ENCODE peak calls at places on chromosome 14, in four cellular contexts. N, X, M and S are unnamed samples.

GRCh38 chr14:41615011-41615595 is 8.4 kb downstream of the LRFN5 start:
- DNase-seq in X (no peak), M (no peak), N (no peak), S (no peak)

GRCh38 chr14:32259368-32260013 is 56.4 kb upstream of the RNU6-8 start:
- DNase-seq in M (no peak), X (peak; percentile 77), N (no peak), S (no peak)

GRCh38 chr14:87840906-87841305 is 152.1 kb downstream of the GALC start:
- DNase-seq in M (no peak), N (no peak), X (no peak), S (no peak)

GRCh38 chr14:74569826-74570591 is 42.0 kb downstream of the LTBP2 start:
- DNase-seq in X (peak; percentile 12), M (no peak), N (no peak), S (peak; percentile 37)

GRCh38 chr14:99750746-99751450 is 42.3 kb upstream of the EML1 start:
- DNase-seq in M (no peak), X (no peak), N (no peak), S (peak; percentile 5)

GRCh38 chr14:101552786-101553231 is 8.5 kb upstream of the DIO3 start:
- DNase-seq in M (no peak), N (no peak), X (no peak), S (no peak)

GRCh38 chr14:71130491-71131179 is 223.4 kb downstream of the PCNX1 start:
- DNase-seq in N (no peak), M (no peak), X (no peak), S (no peak)

GRCh38 chr14:105855246-105855892 is 329.0 kb downstream of the TMEM121 start:
- DNase-seq in N (peak; percentile 15), X (no peak), M (no peak), S (no peak)

GRCh38 chr14:101781240-101782061 is 19.9 kb downstream of the PPP2R5C start:
- DNase-seq in X (no peak), M (no peak), N (no peak), S (no peak)

GRCh38 chr14:49686425-49686824 is 1.6 kb downstream of the POLE2 start:
- DNase-seq in X (no peak), M (no peak), N (no peak), S (no peak)

GRCh38 chr14:49688701-49689030 is 652 bp upstream of the POLE2 start:
- DNase-seq in M (no peak), N (no peak), X (no peak), S (no peak)

GRCh38 chr14:49691031-49691430 is 1.9 kb upstream of the KLHDC1 start:
- DNase-seq in X (no peak), M (no peak), N (no peak), S (no peak)

GRCh38 chr14:49692191-49692757 is 646 bp upstream of the KLHDC1 start:
- DNase-seq in M (no peak), X (no peak), N (no peak), S (no peak)

GRCh38 chr14:49687942-49688700 is at the start of gene POLE2:
- DNase-seq in N (peak; percentile 79), X (peak; percentile 55), M (peak; percentile 78), S (peak; percentile 80)
- TF ChIP-seq POLR2A in N (no peak), X (peak; percentile 79), M (peak; percentile 14), S (peak; percentile 28)

GRCh38 chr14:35261774-35262173 is 30.4 kb upstream of the PSMA6 start:
- DNase-seq in M (no peak), N (no peak), X (no peak), S (no peak)
- TF ChIP-seq CTCF in M (no peak), N (no peak), X (peak; percentile 45), S (peak; percentile 24)

GRCh38 chr14:26113930-26114329 is 483.9 kb downstream of the NOVA1 start:
- DNase-seq in N (no peak), M (no peak), X (no peak), S (no peak)
- H3K4me3 ChIP-seq in N (no peak overlapping the region), M (no peak overlapping the region), X (no peak overlapping the region), S (no peak overlapping the region)

GRCh38 chr14:58297762-58298476 is 436 bp upstream of the ARID4A start:
- DNase-seq in N (peak; percentile 99), X (peak; percentile 100), M (peak; percentile 99), S (peak; percentile 99)
- TF ChIP-seq POLR2A in N (no peak), X (peak; percentile 79), M (peak; percentile 9), S (peak; percentile 81)